ENCODE peak calls at places on chromosome 18, in eight cellular contexts. V is iPS DF 6.9, I is astrocyte, D is adrenal gland, M is sigmoid colon, J is Peyer's patch, C is OCI-LY7, T is heart left ventricle. N is an unnamed sample.

GRCh38 chr18:75586576-75586975 is 159.1 kb upstream of the SMIM21 start:
- DNase-seq in M (no peak), I (no peak), T (no peak), C (no peak), D (no peak), J (no peak), V (no peak), N (no peak)

GRCh38 chr18:7641813-7642212 is 74.7 kb downstream of the PTPRM start:
- DNase-seq in V (no peak), D (no peak), M (no peak), C (no peak), J (no peak), I (no peak), T (no peak), N (no peak)

GRCh38 chr18:36849288-36850011 is 20.5 kb downstream of the KIAA1328 start:
- DNase-seq in V (no peak), J (no peak), M (no peak), D (no peak), C (no peak), I (peak; percentile 82), T (no peak), N (no peak)

GRCh38 chr18:35162995-35163394 is 77.8 kb upstream of the ZNF397 start:
- DNase-seq in J (no peak), M (no peak), T (no peak), V (no peak), C (no peak), D (no peak), I (no peak), N (no peak)

GRCh38 chr18:31402026-31402373 is 25.4 kb downstream of the DSG4 start:
- DNase-seq in I (no peak), M (no peak), T (no peak), D (no peak), V (no peak), C (no peak), J (no peak), N (no peak)

GRCh38 chr18:11955299-11956029 is 25.8 kb upstream of the IMPA2 start:
- DNase-seq in T (no peak), C (no peak), I (peak; percentile 87), J (no peak), M (peak; percentile 89), V (no peak), D (peak; percentile 71), N (peak; percentile 88)

GRCh38 chr18:79950440-79951341 is 762 bp downstream of the SLC66A2 start:
- DNase-seq in C (peak; percentile 25), V (no peak), I (no peak), J (no peak), T (no peak), D (peak; percentile 44), M (peak; percentile 67), N (peak; percentile 68)

GRCh38 chr18:58584219-58585127 is 44.4 kb downstream of the ALPK2 start:
- DNase-seq in D (no peak), C (no peak), T (no peak), V (peak; percentile 47), I (peak; percentile 86), J (no peak), M (no peak), N (no peak)

GRCh38 chr18:60372141-60372540 is 434 bp downstream of the MC4R start:
- DNase-seq in I (no peak), V (no peak), C (no peak), M (no peak), J (no peak), D (no peak), T (no peak), N (no peak)

GRCh38 chr18:13268746-13269285 is 50.3 kb downstream of the LDLRAD4 start:
- DNase-seq in C (no peak), D (no peak), V (no peak), J (no peak), M (no peak), T (no peak), I (peak; percentile 31), N (peak; percentile 40)
- H3K4me1 ChIP-seq in C (no peaks in the 10 kb centered on the region), D (peaks cover 37% of the 10 kb centered on the region), V (no peaks in the 10 kb centered on the region), J (no peaks in the 10 kb centered on the region), M (peaks cover 92% of the 10 kb centered on the region), T (peaks cover 65% of the 10 kb centered on the region), I (peaks cover 23% of the 10 kb centered on the region), N (peaks cover 38% of the 10 kb centered on the region)

DNA sequence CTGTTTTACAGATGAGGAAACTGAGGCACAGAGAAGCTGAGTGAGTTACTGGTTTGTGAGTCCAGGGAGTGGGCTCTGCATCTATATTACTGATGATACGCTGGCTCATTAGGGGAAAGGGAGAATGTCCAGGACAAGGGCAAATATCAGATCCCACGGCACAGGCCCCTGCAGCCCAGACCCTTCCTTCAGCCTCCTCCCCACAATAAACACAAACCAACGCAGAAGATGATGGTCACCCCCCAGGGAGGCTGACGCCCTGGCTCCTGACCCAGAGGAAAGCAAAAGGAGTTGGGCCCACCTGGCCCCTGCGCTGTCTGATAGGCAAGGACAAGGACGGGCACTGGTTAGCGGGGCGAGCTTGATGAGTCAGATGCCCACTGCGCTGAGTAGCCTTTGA is 47.7 kb upstream of the ZBTB7C start:
- DNase-seq in V (no peak), M (no peak), J (no peak), D (no peak), T (no peak), C (no peak), I (no peak), N (no peak)
- H3K27ac ChIP-seq in V (no peak overlapping the region), M (no peak overlapping the region), J (no peak overlapping the region), D (no peak overlapping the region), T (no peak overlapping the region), C (no peak overlapping the region), I (no peak overlapping the region), N (no peak overlapping the region)

DNA sequence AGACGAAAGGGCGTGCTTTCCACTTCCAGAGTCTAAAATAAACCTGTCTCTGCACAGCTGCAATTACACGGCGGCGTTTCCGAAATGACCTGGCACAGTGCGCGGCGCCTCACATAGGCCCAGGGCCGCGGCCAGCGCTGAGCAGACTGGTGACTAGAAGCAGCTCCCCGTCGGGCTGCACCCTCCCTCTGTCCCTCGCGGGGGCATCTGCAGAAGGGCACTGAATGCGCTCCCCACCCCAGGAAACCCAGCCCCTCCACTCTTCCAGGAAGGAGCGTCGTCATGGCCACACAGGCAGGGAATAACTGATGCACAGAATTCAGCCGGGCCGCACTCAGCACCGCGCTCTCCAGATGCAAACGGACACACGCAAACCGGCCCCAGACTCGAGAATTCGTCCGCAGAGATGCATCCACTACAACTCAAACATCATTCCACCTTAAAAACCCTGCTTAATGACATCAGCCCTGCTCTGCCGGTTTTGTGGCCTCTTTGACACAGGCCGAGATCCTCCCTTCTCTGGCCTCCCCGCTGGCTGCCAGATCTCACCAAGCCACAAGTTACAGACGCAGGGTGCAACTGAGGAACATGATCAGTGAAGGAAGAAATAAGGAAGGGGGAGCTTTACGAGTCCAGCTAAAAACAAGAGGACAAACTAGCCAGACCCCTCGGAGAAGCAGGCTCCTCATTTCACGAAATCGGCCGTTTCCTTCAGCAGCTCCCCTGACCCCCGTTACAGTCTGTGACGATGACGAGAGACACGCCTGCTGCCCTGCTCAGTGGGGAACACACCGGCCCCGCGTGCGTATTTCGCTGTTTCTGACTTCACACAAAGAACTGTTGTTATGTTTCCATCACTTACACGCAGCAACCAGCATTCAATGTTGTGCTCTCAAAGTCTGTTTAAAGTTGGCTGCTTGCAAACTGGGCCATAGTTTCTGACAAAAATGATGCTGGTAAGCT is 40.2 kb downstream of the MBP start:
- DNase-seq in T (no peak), M (no peak), I (no peak), D (no peak), C (no peak), V (no peak), J (no peak), N (no peak)
- H3K4me1 ChIP-seq in T (no peaks in the 10 kb centered on the region), M (peaks cover 39% of the 10 kb centered on the region), I (peaks cover under 1% of the 10 kb centered on the region), D (no peaks in the 10 kb centered on the region), C (peaks cover 35% of the 10 kb centered on the region), V (peaks cover 12% of the 10 kb centered on the region), J (no peaks in the 10 kb centered on the region), N (peaks cover 22% of the 10 kb centered on the region)

GRCh38 chr18:10514082-10514481 is 11.7 kb upstream of the NAPG start:
- DNase-seq in V (no peak), M (no peak), J (no peak), I (no peak), T (no peak), D (no peak), C (no peak), N (no peak)
- H3K27ac ChIP-seq in V (no peak overlapping the region), M (peak overlapping the region; percentile 36), J (no peak overlapping the region), I (no peak overlapping the region), T (no peak overlapping the region), D (no peak overlapping the region), C (no peak overlapping the region), N (peak overlapping the region; percentile 20)

GRCh38 chr18:48533340-48534093 is 5.3 kb upstream of the CTIF start:
- DNase-seq in D (no peak), V (no peak), M (no peak), J (no peak), T (no peak), I (no peak), C (no peak), N (no peak)
- H3K4me1 ChIP-seq in D (no peaks in the 10 kb centered on the region), V (no peaks in the 10 kb centered on the region), M (peaks cover 4% of the 10 kb centered on the region), J (no peaks in the 10 kb centered on the region), T (no peaks in the 10 kb centered on the region), I (peaks cover 28% of the 10 kb centered on the region), C (no peaks in the 10 kb centered on the region), N (no peaks in the 10 kb centered on the region)

GRCh38 chr18:711693-712400 is 583 bp downstream of the ENOSF1 start:
- DNase-seq in T (peak; percentile 54), M (peak; percentile 95), C (peak; percentile 68), J (peak; percentile 50), I (peak; percentile 78), V (no peak), D (peak; percentile 81), N (peak; percentile 87)
- H3K27ac ChIP-seq in T (no peak overlapping the region), M (peak overlapping the region; percentile 88), C (peak overlapping the region; percentile 45), J (peak overlapping the region; percentile 69), I (peak overlapping the region; percentile 56), V (no peak overlapping the region), D (peak overlapping the region; percentile 86), N (peak overlapping the region; percentile 83)

GRCh38 chr18:54829856-54830255 is 1.6 kb downstream of the RAB27B start:
- DNase-seq in I (no peak), J (no peak), D (no peak), M (no peak), T (no peak), V (no peak), C (no peak), N (no peak)

GRCh38 chr18:54828290-54828871 is at the start of gene RAB27B:
- DNase-seq in C (no peak), V (peak; percentile 39), D (peak; percentile 48), J (peak; percentile 34), T (peak; percentile 35), M (peak; percentile 72), I (peak; percentile 93), N (peak; percentile 87)

GRCh38 chr18:54822872-54823845 is 5.1 kb upstream of the RAB27B start:
- DNase-seq in M (no peak), V (no peak), T (no peak), D (no peak), C (no peak), J (no peak), I (peak; percentile 86), N (peak; percentile 11)

GRCh38 chr18:54828986-54829385 is 709 bp downstream of the RAB27B start:
- DNase-seq in T (no peak), I (no peak), D (no peak), V (no peak), M (no peak), J (no peak), C (no peak), N (no peak)

GRCh38 chr18:54825626-54826344 is 2.5 kb upstream of the RAB27B start:
- DNase-seq in T (no peak), J (no peak), I (no peak), C (no peak), D (no peak), V (no peak), M (no peak), N (no peak)
- H3K4me1 ChIP-seq in T (peaks cover 3% of the 10 kb centered on the region), J (no peaks in the 10 kb centered on the region), I (peaks cover 6% of the 10 kb centered on the region), C (no peaks in the 10 kb centered on the region), D (no peaks in the 10 kb centered on the region), V (no peaks in the 10 kb centered on the region), M (peaks cover 8% of the 10 kb centered on the region), N (peaks cover 4% of the 10 kb centered on the region)